ENCODE peak calls at places on chromosomes 12 and 14, in five cellular contexts. D is PC-3; K is pancreas; X is right cardiac atrium; M is naive thymus-derived CD4-positive, alpha-beta T cell. G is an unnamed sample. For H3K4me1, the result is how much of the 10 kb centered on the place peaks cover.

GRCh38 chr14:105299654-105300541 is 903 bp downstream of the BRF1 start:
- ATAC-seq in D (peak), K (peak), X (peak), M (no peak), G (peak)

GRCh38 chr12:130838284-130838950 is 633 bp downstream of the STX2 start:
- ATAC-seq in D (peak), X (peak), K (peak), M (peak), G (peak)

GRCh38 chr14:34794217-34794616 is 79.8 kb upstream of the CFL2 start:
- ATAC-seq in D (no peak), K (no peak), X (no peak), M (no peak), G (no peak)

GRCh38 chr12:124551268-124552144 is 15.9 kb downstream of the NCOR2 start:
- ATAC-seq in K (peak), M (peak), D (peak), X (no peak), G (peak)

GRCh38 chr14:53890611-53891091 is 66.0 kb downstream of the BMP4 start:
- ATAC-seq in M (no peak), K (no peak), X (peak), D (no peak), G (peak)

GRCh38 chr12:87596134-87596533 is 433.1 kb downstream of the C12orf50 start:
- ATAC-seq in D (no peak), X (no peak), K (no peak), M (no peak), G (no peak)

GRCh38 chr12:107105410-107105703 is 12.0 kb upstream of the CRY1 start:
- ATAC-seq in K (no peak), D (peak), X (no peak), M (no peak), G (no peak)

GRCh38 chr12:52207895-52208294 is 16.1 kb upstream of the KRT80 start:
- ATAC-seq in K (peak), X (peak), D (peak), M (no peak), G (peak)

GRCh38 chr12:62436164-62436503 is 30.5 kb upstream of the MON2 start:
- ATAC-seq in D (no peak), M (no peak), X (no peak), K (no peak), G (no peak)

GRCh38 chr12:62292761-62293446 is 32.7 kb downstream of the USP15 start:
- ATAC-seq in X (peak), M (peak), D (no peak), K (peak), G (no peak)

GRCh38 chr14:53525608-53526007 is 372.5 kb upstream of the DDHD1 start:
- ATAC-seq in D (no peak), K (no peak), M (no peak), X (no peak), G (peak)

GRCh38 chr14:98943907-98944306 is 328.1 kb downstream of the BCL11B start:
- ATAC-seq in K (no peak), D (no peak), M (no peak), X (no peak), G (no peak)
- H3K4me1 ChIP-seq in K (under half), D (under half), M (under half), X (under half), G (under half)

DNA sequence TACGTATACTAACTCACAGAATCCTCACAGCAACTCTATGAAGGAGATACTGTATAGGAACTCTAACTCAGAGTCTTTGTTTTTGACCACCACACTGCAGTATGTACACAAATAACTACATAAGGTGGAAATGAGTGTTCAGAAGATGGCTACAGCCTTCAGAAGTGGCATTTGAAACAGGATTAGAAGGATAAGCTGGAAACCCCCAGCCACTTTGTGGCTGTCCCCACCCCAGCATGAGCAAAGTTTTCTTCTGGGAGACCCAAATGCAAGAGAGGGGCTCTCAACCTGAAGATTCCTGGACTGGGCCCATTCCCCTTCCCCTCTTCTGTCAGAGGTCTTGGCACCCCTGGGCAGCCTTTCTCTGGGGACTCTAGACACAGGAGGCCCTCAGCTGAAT is 43.2 kb upstream of the PNMA1 start:
- ATAC-seq in D (no peak), K (no peak), X (no peak), M (no peak), G (no peak)
- H3K27ac ChIP-seq in D (peak), K (peak), X (peak), M (peak), G (peak)

GRCh38 chr14:64646103-64646502 is 58.1 kb upstream of the PLEKHG3 start:
- ATAC-seq in X (no peak), D (no peak), M (no peak), K (no peak), G (peak)
- H3K4me1 ChIP-seq in X (under half), D (under half), M (under half), K (under half), G (under half)

GRCh38 chr12:57451233-57451778 is 3.8 kb upstream of the INHBE start:
- ATAC-seq in D (no peak), M (no peak), K (peak), X (no peak), G (no peak)

GRCh38 chr12:57454566-57455373 is at the start of gene INHBE:
- ATAC-seq in M (no peak), X (no peak), K (no peak), D (no peak), G (no peak)

GRCh38 chr12:57452181-57452936 is 2.7 kb upstream of the INHBE start:
- ATAC-seq in D (peak), M (no peak), X (peak), K (peak), G (peak)

GRCh38 chr12:57454213-57454565 is 918 bp upstream of the INHBE start:
- ATAC-seq in K (no peak), D (no peak), X (no peak), M (no peak), G (no peak)

DNA sequence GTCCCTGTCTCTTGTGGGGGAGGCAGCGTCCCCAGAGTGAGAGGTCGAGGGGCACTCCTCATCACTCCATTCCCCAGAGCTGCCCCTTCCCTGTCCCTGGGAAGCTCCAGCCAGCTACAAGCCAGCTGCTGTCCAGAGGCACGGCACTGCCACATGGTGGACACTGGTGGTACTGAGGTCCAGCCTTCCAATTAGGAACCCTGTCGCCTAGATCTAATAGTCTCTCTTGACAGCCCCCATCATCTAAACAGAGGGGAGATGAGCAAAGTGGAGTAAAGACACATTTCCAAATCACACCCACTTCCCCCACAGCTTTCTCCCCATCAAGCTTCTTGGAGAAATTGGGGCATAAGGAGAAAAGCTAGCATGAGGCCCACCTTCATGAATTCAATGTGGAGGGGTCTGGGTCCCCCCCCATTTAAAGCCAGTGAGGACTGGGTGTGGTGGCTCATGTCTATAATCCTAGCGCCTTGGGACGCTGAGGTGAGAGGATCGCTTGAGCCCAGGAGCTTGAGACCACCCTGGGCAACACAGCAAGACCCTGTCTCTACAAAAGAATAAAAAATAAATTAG is 2.1 kb upstream of the INHBE start:
- ATAC-seq in K (peak), D (peak), X (peak), M (peak), G (peak)
- H3K27ac ChIP-seq in K (no peak), D (peak), X (peak), M (no peak), G (no peak)

DNA sequence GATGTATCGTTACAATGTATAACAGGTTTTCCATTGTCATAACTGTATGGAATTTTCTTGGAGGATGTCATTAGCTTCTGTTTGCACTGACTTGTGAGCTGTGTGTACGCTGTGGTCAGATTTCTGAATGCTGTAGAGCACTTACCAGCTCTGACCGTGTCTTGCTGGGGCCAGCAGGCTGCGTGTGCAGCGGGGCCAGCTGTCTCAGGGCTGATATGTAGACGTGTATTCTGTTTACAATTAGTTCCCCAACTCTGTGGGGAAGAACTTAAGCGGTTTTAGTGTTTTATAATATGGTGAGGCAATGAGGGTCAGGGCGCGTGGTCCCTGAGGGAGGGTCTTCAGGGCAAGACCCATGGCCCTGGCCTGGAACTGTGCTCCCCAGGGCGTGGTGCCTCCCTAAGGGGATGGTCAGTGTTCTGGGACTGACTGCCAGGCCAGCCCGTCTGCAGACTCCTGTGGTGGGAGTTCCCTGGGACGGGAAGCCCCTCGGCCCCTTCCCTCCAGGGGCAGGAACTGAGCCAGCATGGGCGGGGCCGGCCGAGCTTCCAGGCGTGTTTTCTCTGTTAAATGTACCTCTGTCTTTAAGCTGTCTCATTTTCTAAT is 18.7 kb downstream of the XRCC3 start:
- ATAC-seq in X (peak), M (no peak), K (peak), D (no peak), G (peak)
- H3K4me1 ChIP-seq in X (under half), M (under half), K (under half), D (under half), G (under half)

DNA sequence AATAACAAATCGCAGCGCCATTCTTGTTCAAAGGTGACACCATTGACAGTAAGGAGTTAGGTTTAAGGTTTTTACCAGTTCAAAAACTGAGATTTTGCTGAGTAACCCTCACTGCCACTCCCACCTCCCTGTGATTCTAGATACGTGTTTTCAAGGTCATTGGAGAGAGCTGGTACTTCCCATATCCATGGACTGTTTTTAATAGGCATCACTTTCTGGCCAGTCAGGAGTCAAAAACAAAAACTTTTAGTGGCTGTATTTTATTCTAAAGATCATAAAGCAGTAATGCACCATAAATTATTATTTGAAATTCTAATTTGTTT is 187.5 kb downstream of the ETV6 start:
- ATAC-seq in K (no peak), X (no peak), D (no peak), M (no peak), G (no peak)
- H3K27ac ChIP-seq in K (peak), X (peak), D (no peak), M (no peak), G (peak)

G was measured in gastroesophageal sphincter.